ENCODE peak calls at places on chromosome 22, in ten cellular contexts. One of them, this sample, is unnamed.

GRCh38 chr22:45472426-45472825 is 30.3 kb upstream of the FBLN1 start:
- DNase-seq in cardiac fibroblast: no peak
- DNase-seq in naive thymus-derived CD8-positive, alpha-beta T cell: no peak
- DNase-seq in GOT3: no peak
- DNase-seq in activated T-cell treated with anti-CD3 and anti-CD28 coated beads, Interleukin-2, amount 50 U/mL, for 4 hours: no peak
- DNase-seq in SJSA1: no peak
- DNase-seq in activated T-helper 1 cell treated with Interleukin-2 at 50 U/mL for 16 hours: no peak
- DNase-seq in dorsolateral prefrontal cortex: no peak
- DNase-seq in AG09319: no peak
- DNase-seq in non-pigmented ciliary epithelial cell: no peak
- DNase-seq in this sample: no peak

GRCh38 chr22:46861468-46861867 is 99.0 kb downstream of the TBC1D22A start:
- DNase-seq in dorsolateral prefrontal cortex: no peak
- DNase-seq in non-pigmented ciliary epithelial cell: no peak
- DNase-seq in activated T-helper 1 cell treated with Interleukin-2 at 50 U/mL for 16 hours: no peak
- DNase-seq in SJSA1: no peak
- DNase-seq in naive thymus-derived CD8-positive, alpha-beta T cell: no peak
- DNase-seq in cardiac fibroblast: no peak
- DNase-seq in AG09319: no peak
- DNase-seq in activated T-cell treated with anti-CD3 and anti-CD28 coated beads, Interleukin-2, amount 50 U/mL, for 4 hours: no peak
- DNase-seq in GOT3: no peak
- DNase-seq in this sample: no peak

GRCh38 chr22:47850644-47851151 is 1088.2 kb downstream of the TBC1D22A start:
- DNase-seq in naive thymus-derived CD8-positive, alpha-beta T cell: no peak
- DNase-seq in AG09319: no peak
- DNase-seq in activated T-cell treated with anti-CD3 and anti-CD28 coated beads, Interleukin-2, amount 50 U/mL, for 4 hours: no peak
- DNase-seq in GOT3: no peak
- DNase-seq in activated T-helper 1 cell treated with Interleukin-2 at 50 U/mL for 16 hours: no peak
- DNase-seq in SJSA1: no peak
- DNase-seq in non-pigmented ciliary epithelial cell: no peak
- DNase-seq in cardiac fibroblast: no peak
- DNase-seq in dorsolateral prefrontal cortex: no peak
- DNase-seq in this sample: no peak

GRCh38 chr22:20933910-20934309 is 16.7 kb downstream of the CRKL start:
- DNase-seq in dorsolateral prefrontal cortex: no peak
- DNase-seq in SJSA1: no peak
- DNase-seq in naive thymus-derived CD8-positive, alpha-beta T cell: no peak
- DNase-seq in cardiac fibroblast: no peak
- DNase-seq in GOT3: no peak
- DNase-seq in activated T-cell treated with anti-CD3 and anti-CD28 coated beads, Interleukin-2, amount 50 U/mL, for 4 hours: no peak
- DNase-seq in activated T-helper 1 cell treated with Interleukin-2 at 50 U/mL for 16 hours: no peak
- DNase-seq in AG09319: no peak
- DNase-seq in non-pigmented ciliary epithelial cell: no peak
- DNase-seq in this sample: no peak

GRCh38 chr22:37256075-37256726 is 12.1 kb upstream of the RAC2 start:
- DNase-seq in activated T-cell treated with anti-CD3 and anti-CD28 coated beads, Interleukin-2, amount 50 U/mL, for 4 hours: no peak
- DNase-seq in naive thymus-derived CD8-positive, alpha-beta T cell: no peak
- DNase-seq in AG09319: no peak
- DNase-seq in dorsolateral prefrontal cortex: no peak
- DNase-seq in cardiac fibroblast: no peak
- DNase-seq in GOT3: no peak
- DNase-seq in SJSA1: no peak
- DNase-seq in non-pigmented ciliary epithelial cell: no peak
- DNase-seq in activated T-helper 1 cell treated with Interleukin-2 at 50 U/mL for 16 hours: no peak
- DNase-seq in this sample: no peak

GRCh38 chr22:30308518-30309230 is 18.1 kb downstream of the TBC1D10A start:
- DNase-seq in non-pigmented ciliary epithelial cell: no peak
- DNase-seq in SJSA1: no peak
- DNase-seq in GOT3: no peak
- DNase-seq in cardiac fibroblast: no peak
- DNase-seq in dorsolateral prefrontal cortex: no peak
- DNase-seq in naive thymus-derived CD8-positive, alpha-beta T cell: no peak
- DNase-seq in AG09319: no peak
- DNase-seq in activated T-cell treated with anti-CD3 and anti-CD28 coated beads, Interleukin-2, amount 50 U/mL, for 4 hours: no peak
- DNase-seq in activated T-helper 1 cell treated with Interleukin-2 at 50 U/mL for 16 hours: no peak
- DNase-seq in this sample: no peak

GRCh38 chr22:37480387-37481346 is 5.5 kb downstream of the MFNG start:
- DNase-seq in dorsolateral prefrontal cortex: no peak
- DNase-seq in naive thymus-derived CD8-positive, alpha-beta T cell: no peak
- DNase-seq in SJSA1: no peak
- DNase-seq in AG09319: no peak
- DNase-seq in activated T-cell treated with anti-CD3 and anti-CD28 coated beads, Interleukin-2, amount 50 U/mL, for 4 hours: no peak
- DNase-seq in activated T-helper 1 cell treated with Interleukin-2 at 50 U/mL for 16 hours: no peak
- DNase-seq in cardiac fibroblast: no peak
- DNase-seq in non-pigmented ciliary epithelial cell: no peak
- DNase-seq in GOT3: no peak
- DNase-seq in this sample: no peak

GRCh38 chr22:45197606-45198462 is 34.1 kb downstream of the NUP50 start:
- DNase-seq in non-pigmented ciliary epithelial cell: no peak
- DNase-seq in activated T-cell treated with anti-CD3 and anti-CD28 coated beads, Interleukin-2, amount 50 U/mL, for 4 hours: no peak
- DNase-seq in cardiac fibroblast: no peak
- DNase-seq in AG09319: no peak
- DNase-seq in activated T-helper 1 cell treated with Interleukin-2 at 50 U/mL for 16 hours: no peak
- DNase-seq in GOT3: no peak
- DNase-seq in SJSA1: no peak
- DNase-seq in naive thymus-derived CD8-positive, alpha-beta T cell: no peak
- DNase-seq in dorsolateral prefrontal cortex: no peak
- DNase-seq in this sample: no peak

GRCh38 chr22:45889539-45890350 is 87.2 kb downstream of the WNT7B start:
- DNase-seq in cardiac fibroblast: peak
- DNase-seq in AG09319: no peak
- DNase-seq in non-pigmented ciliary epithelial cell: no peak
- DNase-seq in GOT3: no peak
- DNase-seq in activated T-cell treated with anti-CD3 and anti-CD28 coated beads, Interleukin-2, amount 50 U/mL, for 4 hours: no peak
- DNase-seq in activated T-helper 1 cell treated with Interleukin-2 at 50 U/mL for 16 hours: no peak
- DNase-seq in dorsolateral prefrontal cortex: no peak
- DNase-seq in naive thymus-derived CD8-positive, alpha-beta T cell: no peak
- DNase-seq in SJSA1: peak
- DNase-seq in this sample: no peak

GRCh38 chr22:25346859-25347751 is 127.7 kb downstream of the CRYBB2 start:
- DNase-seq in naive thymus-derived CD8-positive, alpha-beta T cell: no peak
- DNase-seq in non-pigmented ciliary epithelial cell: peak
- DNase-seq in dorsolateral prefrontal cortex: no peak
- DNase-seq in activated T-helper 1 cell treated with Interleukin-2 at 50 U/mL for 16 hours: no peak
- DNase-seq in activated T-cell treated with anti-CD3 and anti-CD28 coated beads, Interleukin-2, amount 50 U/mL, for 4 hours: no peak
- DNase-seq in GOT3: no peak
- DNase-seq in cardiac fibroblast: peak
- DNase-seq in SJSA1: no peak
- DNase-seq in AG09319: no peak
- DNase-seq in this sample: no peak

GRCh38 chr22:27492566-27493201 is 308.9 kb downstream of the MN1 start:
- DNase-seq in naive thymus-derived CD8-positive, alpha-beta T cell: no peak
- DNase-seq in GOT3: no peak
- DNase-seq in non-pigmented ciliary epithelial cell: no peak
- DNase-seq in AG09319: no peak
- DNase-seq in dorsolateral prefrontal cortex: no peak
- DNase-seq in SJSA1: peak
- DNase-seq in activated T-cell treated with anti-CD3 and anti-CD28 coated beads, Interleukin-2, amount 50 U/mL, for 4 hours: no peak
- DNase-seq in activated T-helper 1 cell treated with Interleukin-2 at 50 U/mL for 16 hours: no peak
- DNase-seq in cardiac fibroblast: no peak
- DNase-seq in this sample: no peak

GRCh38 chr22:37777122-37777687 is 30.5 kb upstream of the GCAT start:
- DNase-seq in cardiac fibroblast: peak
- DNase-seq in dorsolateral prefrontal cortex: no peak
- DNase-seq in naive thymus-derived CD8-positive, alpha-beta T cell: no peak
- DNase-seq in activated T-cell treated with anti-CD3 and anti-CD28 coated beads, Interleukin-2, amount 50 U/mL, for 4 hours: no peak
- DNase-seq in non-pigmented ciliary epithelial cell: peak
- DNase-seq in GOT3: no peak
- DNase-seq in activated T-helper 1 cell treated with Interleukin-2 at 50 U/mL for 16 hours: no peak
- DNase-seq in SJSA1: peak
- DNase-seq in AG09319: peak
- DNase-seq in this sample: no peak

GRCh38 chr22:20138417-20138738 is 6.8 kb downstream of the ZDHHC8 start:
- DNase-seq in activated T-cell treated with anti-CD3 and anti-CD28 coated beads, Interleukin-2, amount 50 U/mL, for 4 hours: no peak
- DNase-seq in SJSA1: no peak
- DNase-seq in dorsolateral prefrontal cortex: no peak
- DNase-seq in GOT3: no peak
- DNase-seq in activated T-helper 1 cell treated with Interleukin-2 at 50 U/mL for 16 hours: no peak
- DNase-seq in cardiac fibroblast: no peak
- DNase-seq in AG09319: no peak
- DNase-seq in non-pigmented ciliary epithelial cell: no peak
- DNase-seq in naive thymus-derived CD8-positive, alpha-beta T cell: no peak
- DNase-seq in this sample: no peak

GRCh38 chr22:19341500-19341899 is 50.0 kb upstream of the CLTCL1 start:
- DNase-seq in naive thymus-derived CD8-positive, alpha-beta T cell: no peak
- DNase-seq in SJSA1: no peak
- DNase-seq in cardiac fibroblast: no peak
- DNase-seq in dorsolateral prefrontal cortex: no peak
- DNase-seq in GOT3: no peak
- DNase-seq in non-pigmented ciliary epithelial cell: no peak
- DNase-seq in activated T-cell treated with anti-CD3 and anti-CD28 coated beads, Interleukin-2, amount 50 U/mL, for 4 hours: no peak
- DNase-seq in AG09319: no peak
- DNase-seq in activated T-helper 1 cell treated with Interleukin-2 at 50 U/mL for 16 hours: no peak
- DNase-seq in this sample: no peak

GRCh38 chr22:22893077-22893805 is 5.6 kb downstream of the IGLL5 start:
- DNase-seq in non-pigmented ciliary epithelial cell: no peak
- DNase-seq in GOT3: no peak
- DNase-seq in activated T-helper 1 cell treated with Interleukin-2 at 50 U/mL for 16 hours: no peak
- DNase-seq in naive thymus-derived CD8-positive, alpha-beta T cell: no peak
- DNase-seq in dorsolateral prefrontal cortex: peak
- DNase-seq in activated T-cell treated with anti-CD3 and anti-CD28 coated beads, Interleukin-2, amount 50 U/mL, for 4 hours: no peak
- DNase-seq in AG09319: no peak
- DNase-seq in SJSA1: no peak
- DNase-seq in cardiac fibroblast: no peak
- DNase-seq in this sample: no peak

GRCh38 chr22:16609548-16610261 is 17.1 kb upstream of the CCT8L2 start:
- DNase-seq in non-pigmented ciliary epithelial cell: no peak
- DNase-seq in dorsolateral prefrontal cortex: no peak
- DNase-seq in AG09319: no peak
- DNase-seq in SJSA1: no peak
- DNase-seq in activated T-helper 1 cell treated with Interleukin-2 at 50 U/mL for 16 hours: no peak
- DNase-seq in GOT3: no peak
- DNase-seq in activated T-cell treated with anti-CD3 and anti-CD28 coated beads, Interleukin-2, amount 50 U/mL, for 4 hours: no peak
- DNase-seq in naive thymus-derived CD8-positive, alpha-beta T cell: no peak
- DNase-seq in cardiac fibroblast: no peak
- DNase-seq in this sample: no peak

GRCh38 chr22:28032896-28033295 is 113.8 kb upstream of the PITPNB start:
- DNase-seq in activated T-cell treated with anti-CD3 and anti-CD28 coated beads, Interleukin-2, amount 50 U/mL, for 4 hours: no peak
- DNase-seq in cardiac fibroblast: no peak
- DNase-seq in naive thymus-derived CD8-positive, alpha-beta T cell: no peak
- DNase-seq in dorsolateral prefrontal cortex: no peak
- DNase-seq in GOT3: no peak
- DNase-seq in activated T-helper 1 cell treated with Interleukin-2 at 50 U/mL for 16 hours: no peak
- DNase-seq in AG09319: no peak
- DNase-seq in non-pigmented ciliary epithelial cell: no peak
- DNase-seq in SJSA1: no peak
- DNase-seq in this sample: no peak

GRCh38 chr22:17237031-17237668 is 17.9 kb upstream of the ADA2 start:
- DNase-seq in non-pigmented ciliary epithelial cell: no peak
- DNase-seq in activated T-cell treated with anti-CD3 and anti-CD28 coated beads, Interleukin-2, amount 50 U/mL, for 4 hours: no peak
- DNase-seq in SJSA1: no peak
- DNase-seq in GOT3: no peak
- DNase-seq in cardiac fibroblast: no peak
- DNase-seq in dorsolateral prefrontal cortex: no peak
- DNase-seq in AG09319: no peak
- DNase-seq in activated T-helper 1 cell treated with Interleukin-2 at 50 U/mL for 16 hours: no peak
- DNase-seq in naive thymus-derived CD8-positive, alpha-beta T cell: no peak
- DNase-seq in this sample: no peak

GRCh38 chr22:35152316-35152715 is 86.4 kb downstream of the ISX start:
- DNase-seq in non-pigmented ciliary epithelial cell: no peak
- DNase-seq in activated T-helper 1 cell treated with Interleukin-2 at 50 U/mL for 16 hours: no peak
- DNase-seq in cardiac fibroblast: no peak
- DNase-seq in GOT3: no peak
- DNase-seq in AG09319: no peak
- DNase-seq in dorsolateral prefrontal cortex: no peak
- DNase-seq in naive thymus-derived CD8-positive, alpha-beta T cell: no peak
- DNase-seq in SJSA1: no peak
- DNase-seq in activated T-cell treated with anti-CD3 and anti-CD28 coated beads, Interleukin-2, amount 50 U/mL, for 4 hours: no peak
- DNase-seq in this sample: no peak

GRCh38 chr22:45009881-45010531 is at the start of gene PHF21B:
- DNase-seq in activated T-helper 1 cell treated with Interleukin-2 at 50 U/mL for 16 hours: no peak
- DNase-seq in activated T-cell treated with anti-CD3 and anti-CD28 coated beads, Interleukin-2, amount 50 U/mL, for 4 hours: no peak
- DNase-seq in non-pigmented ciliary epithelial cell: no peak
- DNase-seq in dorsolateral prefrontal cortex: peak
- DNase-seq in GOT3: no peak
- DNase-seq in SJSA1: peak
- DNase-seq in cardiac fibroblast: peak
- DNase-seq in naive thymus-derived CD8-positive, alpha-beta T cell: no peak
- DNase-seq in AG09319: no peak
- DNase-seq in this sample: peak

GRCh38 chr22:18110194-18110943 is at the start of gene TUBA8:
- DNase-seq in cardiac fibroblast: peak
- DNase-seq in naive thymus-derived CD8-positive, alpha-beta T cell: no peak
- DNase-seq in AG09319: no peak
- DNase-seq in non-pigmented ciliary epithelial cell: no peak
- DNase-seq in dorsolateral prefrontal cortex: peak
- DNase-seq in activated T-helper 1 cell treated with Interleukin-2 at 50 U/mL for 16 hours: no peak
- DNase-seq in GOT3: no peak
- DNase-seq in SJSA1: peak
- DNase-seq in activated T-cell treated with anti-CD3 and anti-CD28 coated beads, Interleukin-2, amount 50 U/mL, for 4 hours: peak
- DNase-seq in this sample: no peak

GRCh38 chr22:19520007-19520406 is 4.2 kb downstream of the CLDN5 start:
- DNase-seq in cardiac fibroblast: no peak
- DNase-seq in AG09319: no peak
- DNase-seq in GOT3: no peak
- DNase-seq in activated T-helper 1 cell treated with Interleukin-2 at 50 U/mL for 16 hours: no peak
- DNase-seq in SJSA1: no peak
- DNase-seq in activated T-cell treated with anti-CD3 and anti-CD28 coated beads, Interleukin-2, amount 50 U/mL, for 4 hours: no peak
- DNase-seq in naive thymus-derived CD8-positive, alpha-beta T cell: no peak
- DNase-seq in non-pigmented ciliary epithelial cell: no peak
- DNase-seq in dorsolateral prefrontal cortex: no peak
- DNase-seq in this sample: no peak

GRCh38 chr22:47000888-47001287 is 238.4 kb downstream of the TBC1D22A start:
- DNase-seq in activated T-cell treated with anti-CD3 and anti-CD28 coated beads, Interleukin-2, amount 50 U/mL, for 4 hours: no peak
- DNase-seq in cardiac fibroblast: no peak
- DNase-seq in SJSA1: no peak
- DNase-seq in activated T-helper 1 cell treated with Interleukin-2 at 50 U/mL for 16 hours: no peak
- DNase-seq in AG09319: no peak
- DNase-seq in dorsolateral prefrontal cortex: no peak
- DNase-seq in naive thymus-derived CD8-positive, alpha-beta T cell: no peak
- DNase-seq in GOT3: no peak
- DNase-seq in non-pigmented ciliary epithelial cell: no peak
- DNase-seq in this sample: no peak